ENCODE peak calls at places on chromosome 7, in six cellular contexts. N is heart right ventricle, K is IMR-90, A is GM23248, R is left ventricle myocardium inferior, M is pancreas. U is an unnamed sample.

GRCh38 chr7:32264667-32265284 is 194.6 kb upstream of the PDE1C start:
- DNase-seq in N (peak; percentile 25), K (no peak), A (no peak), R (no peak), M (no peak), U (no peak)

GRCh38 chr7:18429547-18429946 is 66.0 kb upstream of the HDAC9 start:
- DNase-seq in N (no peak), K (peak; percentile 70), A (peak; percentile 68), R (no peak), M (no peak), U (no peak)

GRCh38 chr7:68478326-68478725 is 1119.9 kb upstream of the AUTS2 start:
- DNase-seq in N (no peak), K (no peak), A (no peak), R (no peak), M (no peak), U (no peak)

GRCh38 chr7:148011753-148012152 is 578.8 kb upstream of the C7orf33 start:
- DNase-seq in N (no peak), K (no peak), A (no peak), R (no peak), M (no peak), U (no peak)

GRCh38 chr7:95304990-95305389 is 19.3 kb downstream of the PON1 start:
- DNase-seq in N (no peak), K (no peak), A (no peak), R (no peak), M (no peak), U (no peak)

GRCh38 chr7:22442187-22442886 is 57.7 kb downstream of the STEAP1B start:
- DNase-seq in N (no peak), K (no peak), A (no peak), R (no peak), M (peak; percentile 24), U (no peak)

GRCh38 chr7:70480913-70481579 is 650.9 kb upstream of the GALNT17 start:
- DNase-seq in N (no peak), K (no peak), A (no peak), R (no peak), M (no peak), U (no peak)

GRCh38 chr7:77427996-77428603 is 12.0 kb upstream of the GSAP start:
- DNase-seq in N (peak; percentile 18), K (peak; percentile 78), A (peak; percentile 62), R (no peak), M (no peak), U (no peak)

GRCh38 chr7:15924910-15925309 is 238.4 kb upstream of the MEOX2 start:
- DNase-seq in N (no peak), K (no peak), A (no peak), R (no peak), M (no peak), U (no peak)

GRCh38 chr7:128148676-128149075 is 92.4 kb upstream of the LEP start:
- DNase-seq in N (no peak), K (no peak), A (no peak), R (no peak), M (no peak), U (no peak)

GRCh38 chr7:50312589-50313162 is 8.2 kb downstream of the IKZF1 start:
- DNase-seq in N (no peak), K (no peak), A (no peak), R (no peak), M (no peak), U (no peak)

GRCh38 chr7:50314778-50315177 is 10.3 kb downstream of the IKZF1 start:
- DNase-seq in N (no peak), K (no peak), A (no peak), R (no peak), M (no peak), U (no peak)

GRCh38 chr7:50310361-50310760 is 5.8 kb downstream of the IKZF1 start:
- DNase-seq in N (no peak), K (no peak), A (no peak), R (no peak), M (no peak), U (no peak)

GRCh38 chr7:50309736-50310135 is 5.2 kb downstream of the IKZF1 start:
- DNase-seq in N (no peak), K (no peak), A (no peak), R (no peak), M (no peak), U (no peak)

DNA sequence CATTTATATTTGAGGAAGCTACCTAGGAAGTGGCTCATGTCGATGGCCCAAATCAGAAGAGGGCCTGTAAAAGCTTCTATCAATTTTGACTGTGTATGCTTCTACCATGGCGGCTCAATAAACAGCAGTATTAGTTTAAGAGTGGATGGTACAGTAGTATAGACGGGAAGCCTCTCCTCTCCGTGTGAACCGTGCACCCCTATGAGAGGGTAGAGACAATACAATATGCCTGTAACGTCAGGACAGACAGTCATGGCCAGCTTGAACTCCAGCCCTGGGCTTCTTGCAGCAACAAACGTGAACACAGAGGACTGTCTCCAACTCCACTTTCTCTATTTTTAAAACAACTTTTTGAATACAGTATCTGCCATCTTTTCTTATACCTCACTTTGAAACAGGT is 7.7 kb downstream of the IKZF1 start:
- DNase-seq in N (no peak), K (no peak), A (no peak), R (no peak), M (no peak), U (no peak)
- H3K27ac ChIP-seq in N (no peak overlapping the region), K (no peak overlapping the region), A (no peak overlapping the region), R (no peak overlapping the region), M (no peak overlapping the region), U (no peak overlapping the region)

DNA sequence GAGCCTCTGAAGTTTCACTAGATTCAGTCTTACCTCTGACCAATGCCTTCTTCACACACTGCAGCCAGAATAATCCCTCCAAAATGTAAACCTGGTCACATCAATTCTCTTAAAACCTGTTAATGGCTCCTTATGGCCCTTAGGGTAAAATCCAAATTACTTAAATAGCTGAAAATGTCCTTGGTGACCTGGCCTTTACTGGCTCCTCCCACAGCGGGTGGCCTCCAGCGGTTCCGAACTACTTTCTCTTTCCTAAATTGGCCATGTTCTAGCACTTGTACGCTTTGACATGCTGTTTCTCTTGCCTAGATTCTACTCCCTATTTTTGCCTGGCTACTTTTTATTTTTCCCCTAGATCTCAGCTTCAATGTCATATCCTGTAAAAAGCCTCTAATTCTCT is 36.1 kb downstream of the AGK start:
- DNase-seq in N (no peak), K (no peak), A (no peak), R (no peak), M (no peak), U (no peak)
- H3K27ac ChIP-seq in N (no peak overlapping the region), K (no peak overlapping the region), A (peak overlapping the region; percentile 78), R (no peak overlapping the region), M (no peak overlapping the region), U (no peak overlapping the region)

GRCh38 chr7:2166625-2167280 is 66.0 kb downstream of the MAD1L1 start:
- DNase-seq in N (no peak), K (no peak), A (no peak), R (no peak), M (no peak), U (no peak)
- H3K27ac ChIP-seq in N (no peak overlapping the region), K (no peak overlapping the region), A (no peak overlapping the region), R (no peak overlapping the region), M (no peak overlapping the region), U (no peak overlapping the region)

DNA sequence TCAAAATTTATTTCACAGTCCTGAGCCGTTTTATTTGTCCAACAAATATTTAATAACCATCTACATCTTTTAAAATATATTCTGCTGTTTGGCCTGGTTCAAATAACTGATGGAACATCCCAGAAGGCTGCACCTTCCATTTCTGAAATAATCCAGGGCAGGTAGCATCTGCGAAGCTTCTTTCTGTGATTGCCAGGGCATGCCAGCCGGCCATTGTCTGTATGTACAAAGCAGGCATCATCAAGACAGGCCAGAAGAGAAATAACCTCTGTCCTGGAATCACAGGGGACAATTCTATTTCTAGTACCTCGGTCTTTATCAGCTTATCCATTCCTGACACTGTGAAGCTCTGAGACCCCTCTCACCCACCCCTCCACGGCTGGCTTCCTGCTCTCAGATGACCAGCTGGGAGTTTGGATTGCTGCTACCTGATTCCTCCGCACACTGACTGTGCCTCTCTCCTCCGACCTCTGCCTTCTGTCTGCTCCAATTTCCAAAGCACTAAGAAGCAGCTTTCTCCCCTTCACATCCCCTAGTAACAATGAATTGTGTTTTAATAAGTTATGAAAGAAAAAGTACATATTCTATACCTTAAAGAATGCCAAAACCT is 8.0 kb downstream of the DGKI start:
- DNase-seq in N (no peak), K (no peak), A (no peak), R (no peak), M (no peak), U (no peak)
- H3K27ac ChIP-seq in N (no peak overlapping the region), K (no peak overlapping the region), A (no peak overlapping the region), R (no peak overlapping the region), M (no peak overlapping the region), U (no peak overlapping the region)

DNA sequence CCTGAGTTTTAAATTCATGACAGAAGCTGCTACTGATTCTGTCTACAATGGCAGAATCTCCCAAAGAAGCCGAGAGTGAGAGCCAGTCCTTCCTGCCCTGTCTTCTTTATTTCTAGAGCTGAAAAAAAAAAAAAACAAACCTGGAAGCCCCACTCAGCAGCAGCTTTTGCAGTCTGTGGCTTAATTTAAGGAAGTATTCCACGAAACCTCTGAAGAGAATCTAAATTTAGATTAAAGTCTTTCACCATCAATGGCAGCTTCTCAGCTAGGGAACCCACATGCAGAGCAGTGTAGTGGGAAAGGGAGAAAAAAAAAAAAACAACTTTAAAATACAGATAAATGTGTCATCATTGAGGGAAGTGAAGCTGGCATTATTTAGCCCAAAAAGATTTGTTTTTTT is 23.4 kb downstream of the SMURF1 start:
- DNase-seq in N (no peak), K (peak; percentile 19), A (peak; percentile 73), R (no peak), M (no peak), U (no peak)
- H3K27ac ChIP-seq in N (peak overlapping the region; percentile 73), K (no peak overlapping the region), A (peak overlapping the region; percentile 84), R (peak overlapping the region; percentile 78), M (no peak overlapping the region), U (peak overlapping the region; percentile 77)

U was measured in uterus.